ENCODE peak calls at places on chromosomes 3 and 15, in four cellular contexts. F is left ventricle myocardium inferior, B is GM06990, E is PC-3. H is an unnamed sample.

GRCh38 chr3:65539620-65540019 is 499.1 kb downstream of the MAGI1 start:
- DNase-seq in F (no peak), B (no peak), E (no peak), H (no peak)

GRCh38 chr3:171317133-171317532 is 143.1 kb downstream of the TNIK start:
- DNase-seq in F (peak), B (no peak), E (no peak), H (no peak)

GRCh38 chr3:65402597-65402996 is 636.1 kb downstream of the MAGI1 start:
- DNase-seq in F (no peak), B (no peak), E (peak), H (peak)

GRCh38 chr3:169746924-169747323 is 17.9 kb downstream of the TERC start:
- DNase-seq in F (no peak), B (no peak), E (no peak), H (no peak)

GRCh38 chr3:38108649-38109579 is 28.0 kb downstream of the ACAA1 start:
- DNase-seq in F (no peak), B (no peak), E (no peak), H (no peak)

GRCh38 chr3:50609071-50609742 is 2.4 kb downstream of the CISH start:
- DNase-seq in F (no peak), B (no peak), E (no peak), H (no peak)

GRCh38 chr3:115788921-115789470 is 165.7 kb downstream of the GAP43 start:
- DNase-seq in F (no peak), B (no peak), E (peak), H (peak)

GRCh38 chr3:108175352-108175751 is 46.9 kb downstream of the IFT57 start:
- DNase-seq in F (no peak), B (no peak), E (peak), H (no peak)

GRCh38 chr3:40317061-40317676 is 7.7 kb downstream of the EIF1B start:
- DNase-seq in F (no peak), B (peak), E (peak), H (peak)

GRCh38 chr15:43105077-43105769 is 615 bp downstream of the UBR1 start:
- DNase-seq in F (no peak), B (peak), E (peak), H (no peak)

GRCh38 chr3:170529346-170529745 is 56.5 kb downstream of the SLC7A14 start:
- DNase-seq in F (no peak), B (no peak), E (no peak), H (no peak)

DNA sequence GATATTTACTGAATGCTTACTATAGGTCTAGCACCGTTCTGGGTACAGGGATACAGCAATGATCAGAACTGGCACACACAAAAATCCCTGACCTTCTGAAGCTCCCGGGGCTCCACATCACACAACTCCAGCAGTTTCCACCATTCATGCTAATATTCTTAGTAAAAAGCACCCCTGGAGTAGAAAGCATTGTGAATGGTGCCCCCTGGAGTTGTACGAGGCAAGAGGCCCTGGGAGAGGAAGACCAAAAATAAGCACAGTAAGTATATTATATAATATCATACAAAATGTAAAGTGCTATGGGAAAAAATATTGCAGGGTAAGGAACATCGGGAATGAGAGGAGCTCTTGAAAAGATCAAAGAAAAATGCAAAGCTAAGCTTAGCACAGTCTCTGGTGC is 790 bp upstream of the SRGAP3 start:
- DNase-seq in F (no peak), B (no peak), E (no peak), H (no peak)
- TF ChIP-seq CTCF in F (no peak), B (peak), E (peak), H (peak)

DNA sequence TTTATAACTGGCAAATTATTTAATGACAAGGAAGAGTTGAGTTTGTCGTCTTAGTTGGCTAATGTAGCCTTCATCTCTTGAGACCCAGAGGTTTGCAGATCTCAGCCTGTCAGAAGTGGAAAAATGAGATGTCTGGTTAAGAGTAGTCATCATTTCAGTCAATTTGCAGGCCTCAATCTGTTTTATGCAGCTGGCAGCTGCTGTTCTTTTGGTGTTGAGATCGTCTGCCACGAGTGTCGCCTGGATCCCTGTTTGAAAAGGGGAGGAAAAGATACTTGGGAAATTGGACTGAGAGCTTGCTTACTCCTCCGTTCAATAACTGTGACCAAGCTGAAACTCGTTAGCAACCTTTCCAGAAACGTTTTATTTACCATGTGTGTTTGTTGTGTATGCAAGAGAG is 2.3 kb downstream of the PHLDB2 start:
- DNase-seq in F (no peak), B (no peak), E (no peak), H (no peak)
- H3K4me3 ChIP-seq in F (peak), B (no peak), E (peak), H (peak)

GRCh38 chr3:25863560-25863959 is 73.7 kb downstream of the OXSM start:
- DNase-seq in F (no peak), B (no peak), E (peak), H (no peak)
- TF ChIP-seq CTCF in F (no peak), B (peak), E (peak), H (peak)

GRCh38 chr3:197007953-197008352 is 21.7 kb downstream of the MELTF start:
- DNase-seq in F (no peak), B (no peak), E (no peak), H (no peak)
- H3K4me3 ChIP-seq in F (no peak), B (no peak), E (no peak), H (no peak)

DNA sequence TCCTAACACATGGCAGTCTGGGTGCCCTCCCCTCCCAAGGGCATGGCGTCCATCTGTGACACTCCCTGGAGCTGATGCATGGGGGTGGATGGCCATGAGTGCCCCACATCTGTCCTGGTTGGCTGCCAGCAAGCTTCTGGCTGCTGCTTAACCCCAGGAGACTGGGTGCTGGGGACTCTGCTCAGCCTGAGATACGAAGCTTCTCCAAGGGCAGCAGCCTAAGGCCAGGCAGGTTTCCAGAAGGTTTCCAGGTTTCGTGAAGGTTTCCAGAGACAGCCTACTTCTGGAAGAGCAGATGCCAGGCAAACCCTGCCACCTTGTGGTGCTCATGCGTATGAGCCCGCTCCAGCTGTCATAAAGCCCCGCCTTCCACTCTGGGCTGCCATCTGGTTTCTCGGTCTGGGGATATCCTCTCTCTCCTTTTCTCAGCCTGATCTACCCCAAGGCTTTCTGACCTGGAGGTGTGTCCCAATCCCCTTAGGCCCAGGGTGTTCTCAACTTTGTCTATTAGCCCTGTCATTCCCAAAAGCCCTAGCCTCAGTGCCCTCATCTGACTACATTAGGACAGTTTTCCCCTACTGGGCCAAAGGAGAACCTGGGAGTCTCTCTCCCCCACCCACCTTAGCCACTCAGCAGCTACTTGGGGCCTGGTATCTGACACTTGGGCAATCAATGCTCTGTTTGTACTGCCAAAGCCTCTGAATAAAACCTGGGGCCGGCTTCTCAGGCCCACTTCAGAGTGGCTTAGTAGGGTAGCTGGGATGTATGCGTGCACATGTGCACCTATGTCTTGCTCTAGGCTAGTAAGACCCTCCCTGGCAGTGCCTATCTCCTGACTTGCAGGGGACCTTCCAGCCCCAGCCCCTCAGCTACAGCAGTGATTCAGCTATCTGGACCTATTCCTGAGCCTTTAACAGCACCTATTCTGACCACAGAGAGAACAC is 12.0 kb downstream of the MRPL46 start:
- DNase-seq in F (peak), B (peak), E (peak), H (peak)
- TF ChIP-seq CTCF in F (peak), B (peak), E (peak), H (peak)

DNA sequence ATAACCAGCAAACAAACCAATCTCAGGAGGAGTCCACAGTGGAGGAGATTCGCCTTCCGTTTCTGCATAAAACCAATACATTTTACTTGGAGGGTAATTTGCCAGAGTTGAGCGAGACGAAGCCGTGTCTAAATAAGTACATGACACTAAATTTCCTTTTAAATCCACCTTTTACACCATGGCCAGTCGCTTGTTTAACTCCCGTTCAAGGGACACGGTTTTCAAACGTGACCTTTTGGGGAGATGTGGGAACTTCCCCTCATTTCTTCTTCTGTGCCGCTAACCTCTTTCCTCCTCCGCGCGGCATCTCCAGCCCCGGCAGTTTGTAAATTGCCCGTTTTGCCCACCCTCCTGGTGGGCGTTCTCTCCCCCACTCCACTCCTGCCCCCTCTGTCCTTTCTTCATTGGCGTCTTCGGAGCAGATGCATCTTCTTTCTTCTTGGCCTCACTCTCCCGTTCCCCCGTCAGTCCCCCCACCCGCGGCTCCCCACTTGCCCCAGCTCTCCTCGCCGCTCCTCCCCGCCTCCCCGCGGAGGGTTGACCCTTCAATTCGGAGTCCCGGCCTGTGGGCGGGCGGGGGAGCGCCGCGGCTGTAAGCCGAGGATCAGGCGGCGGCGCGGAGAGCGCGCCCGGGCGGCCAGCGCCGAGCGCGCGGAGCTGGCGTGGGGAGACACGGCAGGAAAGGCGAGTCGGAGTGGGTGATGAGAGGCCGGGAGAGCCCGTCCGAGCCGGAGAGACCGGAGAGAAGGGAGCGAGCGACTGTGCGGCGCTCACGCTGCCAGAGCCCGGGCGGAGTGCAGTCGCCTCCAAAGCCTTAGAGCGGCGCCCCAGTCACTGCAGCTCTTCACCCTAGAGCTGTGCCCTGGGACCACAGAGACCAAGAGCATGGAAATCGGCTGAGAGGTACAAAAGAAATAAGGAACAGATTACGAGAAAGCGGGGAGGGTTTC is at the start of gene NLGN1:
- DNase-seq in F (peak), B (no peak), E (peak), H (peak)
- H3K4me3 ChIP-seq in F (peak), B (no peak), E (peak), H (peak)

GRCh38 chr15:65930134-65930533 is 60.8 kb downstream of the RAB11A start:
- DNase-seq in F (no peak), B (no peak), E (no peak), H (no peak)
- TF ChIP-seq CTCF in F (no peak), B (no peak), E (no peak), H (no peak)

GRCh38 chr3:52714335-52715302 is 8.7 kb downstream of the SPCS1 start:
- DNase-seq in F (no peak), B (no peak), E (no peak), H (no peak)
- H3K4me3 ChIP-seq in F (no peak), B (no peak), E (no peak), H (no peak)

H was measured in astrocyte of the cerebellum.